ENCODE peak calls at places on chromosomes 1 and 21, in eight cellular contexts. One of them, this sample, is unnamed.
A peak's percentile ranks its signal among the peaks of the same experiment; 100 is the strongest.

GRCh38 chr1:248872752-248873408 is 14.0 kb upstream of the ZNF692 start:
- DNase-seq in transverse colon: peak; percentile 66
- DNase-seq in adipocyte: peak; percentile 76
- DNase-seq in effector memory CD4-positive, alpha-beta T cell: peak; percentile 38
- DNase-seq in Peyer's patch: peak; percentile 73
- DNase-seq in fibroblast of lung: peak; percentile 65
- DNase-seq in hepatocyte: peak; percentile 73
- DNase-seq in GM06990: peak; percentile 82
- DNase-seq in this sample: peak; percentile 77

GRCh38 chr1:214328770-214329455 is 48.0 kb downstream of the SMYD2 start:
- DNase-seq in transverse colon: peak; percentile 83
- DNase-seq in adipocyte: peak; percentile 90
- DNase-seq in effector memory CD4-positive, alpha-beta T cell: peak; percentile 61
- DNase-seq in Peyer's patch: peak; percentile 84
- DNase-seq in fibroblast of lung: peak; percentile 78
- DNase-seq in hepatocyte: peak; percentile 90
- DNase-seq in GM06990: peak; percentile 48
- DNase-seq in this sample: peak; percentile 73

GRCh38 chr1:51850420-51851297 is 27.9 kb downstream of the NRDC start:
- DNase-seq in transverse colon: no peak
- DNase-seq in adipocyte: no peak
- DNase-seq in effector memory CD4-positive, alpha-beta T cell: no peak
- DNase-seq in Peyer's patch: no peak
- DNase-seq in fibroblast of lung: no peak
- DNase-seq in hepatocyte: no peak
- DNase-seq in GM06990: no peak
- DNase-seq in this sample: no peak

GRCh38 chr1:161096015-161096414 is 2.1 kb upstream of the KLHDC9 start:
- DNase-seq in transverse colon: no peak
- DNase-seq in adipocyte: no peak
- DNase-seq in effector memory CD4-positive, alpha-beta T cell: no peak
- DNase-seq in Peyer's patch: no peak
- DNase-seq in fibroblast of lung: no peak
- DNase-seq in hepatocyte: no peak
- DNase-seq in GM06990: no peak
- DNase-seq in this sample: no peak

GRCh38 chr1:57024855-57025254 is 59.0 kb upstream of the C8B start:
- DNase-seq in transverse colon: no peak
- DNase-seq in adipocyte: no peak
- DNase-seq in effector memory CD4-positive, alpha-beta T cell: no peak
- DNase-seq in Peyer's patch: no peak
- DNase-seq in fibroblast of lung: no peak
- DNase-seq in hepatocyte: no peak
- DNase-seq in GM06990: no peak
- DNase-seq in this sample: no peak

GRCh38 chr1:15141933-15142647 is 11.5 kb upstream of the TMEM51 start:
- DNase-seq in transverse colon: no peak
- DNase-seq in adipocyte: no peak
- DNase-seq in effector memory CD4-positive, alpha-beta T cell: no peak
- DNase-seq in Peyer's patch: no peak
- DNase-seq in fibroblast of lung: peak; percentile 42
- DNase-seq in hepatocyte: no peak
- DNase-seq in GM06990: no peak
- DNase-seq in this sample: no peak

GRCh38 chr1:230822092-230822581 is 46.2 kb downstream of the C1orf198 start:
- DNase-seq in transverse colon: no peak
- DNase-seq in adipocyte: peak; percentile 85
- DNase-seq in effector memory CD4-positive, alpha-beta T cell: no peak
- DNase-seq in Peyer's patch: no peak
- DNase-seq in fibroblast of lung: peak; percentile 41
- DNase-seq in hepatocyte: no peak
- DNase-seq in GM06990: no peak
- DNase-seq in this sample: no peak

GRCh38 chr1:68453060-68453665 is 3.4 kb upstream of the RPE65 start:
- DNase-seq in transverse colon: no peak
- DNase-seq in adipocyte: peak; percentile 67
- DNase-seq in effector memory CD4-positive, alpha-beta T cell: no peak
- DNase-seq in Peyer's patch: no peak
- DNase-seq in fibroblast of lung: no peak
- DNase-seq in hepatocyte: no peak
- DNase-seq in GM06990: no peak
- DNase-seq in this sample: no peak

GRCh38 chr1:47998396-47998990 is 1.3 kb upstream of the TRABD2B start:
- DNase-seq in transverse colon: no peak
- DNase-seq in adipocyte: no peak
- DNase-seq in effector memory CD4-positive, alpha-beta T cell: no peak
- DNase-seq in Peyer's patch: no peak
- DNase-seq in fibroblast of lung: no peak
- DNase-seq in hepatocyte: no peak
- DNase-seq in GM06990: no peak
- DNase-seq in this sample: no peak

GRCh38 chr1:223161321-223161720 is 18.3 kb upstream of the TLR5 start:
- DNase-seq in transverse colon: no peak
- DNase-seq in adipocyte: no peak
- DNase-seq in effector memory CD4-positive, alpha-beta T cell: no peak
- DNase-seq in Peyer's patch: no peak
- DNase-seq in fibroblast of lung: no peak
- DNase-seq in hepatocyte: no peak
- DNase-seq in GM06990: no peak
- DNase-seq in this sample: no peak

GRCh38 chr1:201517631-201518030 is 10.7 kb upstream of the CSRP1 start:
- DNase-seq in transverse colon: peak; percentile 59
- DNase-seq in adipocyte: no peak
- DNase-seq in effector memory CD4-positive, alpha-beta T cell: no peak
- DNase-seq in Peyer's patch: no peak
- DNase-seq in fibroblast of lung: no peak
- DNase-seq in hepatocyte: no peak
- DNase-seq in GM06990: no peak
- DNase-seq in this sample: no peak

GRCh38 chr1:53957231-53957818 is 11.2 kb downstream of the LRRC42 start:
- DNase-seq in transverse colon: no peak
- DNase-seq in adipocyte: peak; percentile 55
- DNase-seq in effector memory CD4-positive, alpha-beta T cell: no peak
- DNase-seq in Peyer's patch: no peak
- DNase-seq in fibroblast of lung: no peak
- DNase-seq in hepatocyte: peak; percentile 74
- DNase-seq in GM06990: no peak
- DNase-seq in this sample: peak; percentile 46

GRCh38 chr1:43565600-43566360 is 35.1 kb downstream of the PTPRF start:
- DNase-seq in transverse colon: peak; percentile 41
- DNase-seq in adipocyte: peak; percentile 78
- DNase-seq in effector memory CD4-positive, alpha-beta T cell: no peak
- DNase-seq in Peyer's patch: peak; percentile 74
- DNase-seq in fibroblast of lung: peak; percentile 45
- DNase-seq in hepatocyte: peak; percentile 87
- DNase-seq in GM06990: no peak
- DNase-seq in this sample: no peak

GRCh38 chr21:45818904-45819285 is 162.7 kb upstream of the COL6A1 start:
- DNase-seq in transverse colon: no peak
- DNase-seq in adipocyte: peak; percentile 44
- DNase-seq in effector memory CD4-positive, alpha-beta T cell: no peak
- DNase-seq in Peyer's patch: no peak
- DNase-seq in fibroblast of lung: peak; percentile 91
- DNase-seq in hepatocyte: peak; percentile 69
- DNase-seq in GM06990: peak; percentile 49
- DNase-seq in this sample: peak; percentile 86

GRCh38 chr1:24351247-24351646 is 32.1 kb downstream of the GRHL3 start:
- DNase-seq in transverse colon: no peak
- DNase-seq in adipocyte: no peak
- DNase-seq in effector memory CD4-positive, alpha-beta T cell: no peak
- DNase-seq in Peyer's patch: no peak
- DNase-seq in fibroblast of lung: no peak
- DNase-seq in hepatocyte: no peak
- DNase-seq in GM06990: peak; percentile 43
- DNase-seq in this sample: no peak

GRCh38 chr21:25307489-25307888 is 299.8 kb downstream of the MRPL39 start:
- DNase-seq in transverse colon: no peak
- DNase-seq in adipocyte: peak; percentile 46
- DNase-seq in effector memory CD4-positive, alpha-beta T cell: no peak
- DNase-seq in Peyer's patch: no peak
- DNase-seq in fibroblast of lung: peak; percentile 41
- DNase-seq in hepatocyte: no peak
- DNase-seq in GM06990: no peak
- DNase-seq in this sample: peak; percentile 12

GRCh38 chr1:155125946-155126493 is 1.7 kb upstream of the EFNA1 start:
- DNase-seq in transverse colon: peak; percentile 94
- DNase-seq in adipocyte: peak; percentile 28
- DNase-seq in effector memory CD4-positive, alpha-beta T cell: no peak
- DNase-seq in Peyer's patch: peak; percentile 97
- DNase-seq in fibroblast of lung: peak; percentile 35
- DNase-seq in hepatocyte: peak; percentile 84
- DNase-seq in GM06990: no peak
- DNase-seq in this sample: no peak

GRCh38 chr1:235579891-235580290 is 69.7 kb downstream of the GNG4 start:
- DNase-seq in transverse colon: no peak
- DNase-seq in adipocyte: no peak
- DNase-seq in effector memory CD4-positive, alpha-beta T cell: no peak
- DNase-seq in Peyer's patch: no peak
- DNase-seq in fibroblast of lung: no peak
- DNase-seq in hepatocyte: no peak
- DNase-seq in GM06990: no peak
- DNase-seq in this sample: no peak

GRCh38 chr1:231626951-231627614 is 493 bp downstream of the DISC1 start:
- DNase-seq in transverse colon: peak; percentile 71
- DNase-seq in adipocyte: peak; percentile 62
- DNase-seq in effector memory CD4-positive, alpha-beta T cell: peak; percentile 34
- DNase-seq in Peyer's patch: peak; percentile 55
- DNase-seq in fibroblast of lung: peak; percentile 37
- DNase-seq in hepatocyte: peak; percentile 69
- DNase-seq in GM06990: no peak
- DNase-seq in this sample: peak; percentile 49

GRCh38 chr1:198197285-198197684 is 40.5 kb downstream of the NEK7 start:
- DNase-seq in transverse colon: no peak
- DNase-seq in adipocyte: no peak
- DNase-seq in effector memory CD4-positive, alpha-beta T cell: no peak
- DNase-seq in Peyer's patch: no peak
- DNase-seq in fibroblast of lung: no peak
- DNase-seq in hepatocyte: no peak
- DNase-seq in GM06990: no peak
- DNase-seq in this sample: no peak

GRCh38 chr1:192639607-192640368 is 3.8 kb downstream of the RGS13 start:
- DNase-seq in transverse colon: no peak
- DNase-seq in adipocyte: peak; percentile 66
- DNase-seq in effector memory CD4-positive, alpha-beta T cell: no peak
- DNase-seq in Peyer's patch: no peak
- DNase-seq in fibroblast of lung: no peak
- DNase-seq in hepatocyte: peak; percentile 41
- DNase-seq in GM06990: peak; percentile 50
- DNase-seq in this sample: no peak

GRCh38 chr1:218347316-218347712 is 2.2 kb downstream of the TGFB2 start:
- DNase-seq in transverse colon: no peak
- DNase-seq in adipocyte: peak; percentile 70
- DNase-seq in effector memory CD4-positive, alpha-beta T cell: no peak
- DNase-seq in Peyer's patch: no peak
- DNase-seq in fibroblast of lung: no peak
- DNase-seq in hepatocyte: peak; percentile 34
- DNase-seq in GM06990: no peak
- DNase-seq in this sample: no peak
- H3K4me3 ChIP-seq in transverse colon: peak overlapping the region; percentile 63
- H3K4me3 ChIP-seq in adipocyte: peak overlapping the region; percentile 89
- H3K4me3 ChIP-seq in effector memory CD4-positive, alpha-beta T cell: peak overlapping the region; percentile 73
- H3K4me3 ChIP-seq in Peyer's patch: peak overlapping the region; percentile 40
- H3K4me3 ChIP-seq in fibroblast of lung: peak overlapping the region; percentile 82
- H3K4me3 ChIP-seq in hepatocyte: peak overlapping the region; percentile 73
- H3K4me3 ChIP-seq in GM06990: peak overlapping the region; percentile 72
- H3K4me3 ChIP-seq in this sample: peak overlapping the region; percentile 49

DNA sequence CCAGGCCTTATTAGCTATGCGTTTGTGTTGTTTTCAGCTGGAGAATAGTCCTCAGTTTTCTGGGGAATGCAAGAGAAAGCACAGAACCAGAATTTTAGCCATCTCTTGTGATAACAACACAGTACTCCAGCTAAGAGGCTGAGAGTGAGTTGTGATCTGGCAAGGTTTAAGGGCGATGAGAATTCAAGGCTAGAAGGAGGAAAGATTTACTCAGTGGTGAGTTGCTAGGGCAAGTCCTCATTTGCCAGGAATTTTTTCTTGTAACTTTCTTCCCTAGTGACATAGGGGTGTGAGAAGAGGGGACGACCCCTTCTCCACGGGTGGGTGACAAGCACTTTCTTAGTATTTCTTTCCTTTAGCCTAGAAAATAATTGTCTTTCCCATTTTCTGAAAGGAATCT is 53.2 kb downstream of the HHAT start:
- DNase-seq in transverse colon: no peak
- DNase-seq in adipocyte: no peak
- DNase-seq in effector memory CD4-positive, alpha-beta T cell: no peak
- DNase-seq in Peyer's patch: no peak
- DNase-seq in fibroblast of lung: no peak
- DNase-seq in hepatocyte: no peak
- DNase-seq in GM06990: no peak
- DNase-seq in this sample: no peak
- H3K27me3 ChIP-seq in transverse colon: no peaks in the 10 kb centered on the region
- H3K27me3 ChIP-seq in adipocyte: no peaks in the 10 kb centered on the region
- H3K27me3 ChIP-seq in effector memory CD4-positive, alpha-beta T cell: no peaks in the 10 kb centered on the region
- H3K27me3 ChIP-seq in Peyer's patch: no peaks in the 10 kb centered on the region
- H3K27me3 ChIP-seq in fibroblast of lung: no peaks in the 10 kb centered on the region
- H3K27me3 ChIP-seq in hepatocyte: no peaks in the 10 kb centered on the region
- H3K27me3 ChIP-seq in GM06990: no peaks in the 10 kb centered on the region
- H3K27me3 ChIP-seq in this sample: no peaks in the 10 kb centered on the region

DNA sequence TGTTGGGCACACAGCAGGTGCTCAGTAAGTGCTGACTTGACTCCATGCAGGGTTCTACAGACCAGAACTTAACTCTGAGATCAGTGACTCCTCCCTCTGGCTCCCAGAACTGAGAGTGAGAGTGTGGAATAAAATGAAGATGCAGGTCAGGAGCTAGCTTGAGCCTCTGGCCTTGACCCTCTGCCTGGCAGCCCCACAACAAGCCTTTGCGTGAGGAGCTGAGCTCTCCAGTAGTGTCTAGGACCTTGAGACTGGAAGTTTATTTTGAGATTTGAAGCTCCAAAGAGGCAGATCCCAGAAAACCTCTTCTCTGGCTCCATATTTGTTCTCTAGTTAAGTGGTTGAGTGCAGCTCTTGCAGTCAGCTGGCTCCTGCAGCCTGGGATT is 3.4 kb upstream of the WNT2B start:
- DNase-seq in transverse colon: no peak
- DNase-seq in adipocyte: no peak
- DNase-seq in effector memory CD4-positive, alpha-beta T cell: no peak
- DNase-seq in Peyer's patch: no peak
- DNase-seq in fibroblast of lung: no peak
- DNase-seq in hepatocyte: no peak
- DNase-seq in GM06990: no peak
- DNase-seq in this sample: no peak
- H3K4me3 ChIP-seq in transverse colon: no peak overlapping the region
- H3K4me3 ChIP-seq in adipocyte: no peak overlapping the region
- H3K4me3 ChIP-seq in effector memory CD4-positive, alpha-beta T cell: no peak overlapping the region
- H3K4me3 ChIP-seq in Peyer's patch: no peak overlapping the region
- H3K4me3 ChIP-seq in fibroblast of lung: no peak overlapping the region
- H3K4me3 ChIP-seq in hepatocyte: no peak overlapping the region
- H3K4me3 ChIP-seq in GM06990: no peak overlapping the region
- H3K4me3 ChIP-seq in this sample: no peak overlapping the region

DNA sequence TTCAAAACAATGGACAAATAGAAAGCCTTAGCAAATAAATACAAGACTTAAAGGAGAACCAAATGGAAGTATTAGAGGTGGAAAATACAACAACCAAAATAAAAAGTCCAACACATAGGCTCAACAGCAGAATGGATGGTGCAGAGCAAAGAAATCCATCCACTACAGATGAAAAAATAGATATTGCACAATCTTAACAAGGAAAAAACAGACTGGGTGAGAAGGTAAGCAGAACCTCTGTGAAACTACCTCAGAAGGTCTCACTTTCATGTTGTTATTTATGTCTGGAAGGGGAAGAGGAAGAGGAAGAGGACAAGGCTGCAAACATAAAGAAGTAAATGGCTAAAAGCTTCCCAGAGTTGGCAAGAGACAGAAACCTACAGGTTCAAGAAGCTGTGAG is 158.7 kb upstream of the NBPF11 start:
- DNase-seq in transverse colon: no peak
- DNase-seq in adipocyte: no peak
- DNase-seq in effector memory CD4-positive, alpha-beta T cell: no peak
- DNase-seq in Peyer's patch: no peak
- DNase-seq in fibroblast of lung: no peak
- DNase-seq in hepatocyte: no peak
- DNase-seq in GM06990: no peak
- DNase-seq in this sample: no peak
- H3K27me3 ChIP-seq in transverse colon: peaks cover 73% of the 10 kb centered on the region
- H3K27me3 ChIP-seq in adipocyte: peaks cover 44% of the 10 kb centered on the region
- H3K27me3 ChIP-seq in effector memory CD4-positive, alpha-beta T cell: peaks cover 26% of the 10 kb centered on the region
- H3K27me3 ChIP-seq in Peyer's patch: no peaks in the 10 kb centered on the region
- H3K27me3 ChIP-seq in fibroblast of lung: peaks cover 34% of the 10 kb centered on the region
- H3K27me3 ChIP-seq in hepatocyte: no peaks in the 10 kb centered on the region
- H3K27me3 ChIP-seq in GM06990: peaks cover 2% of the 10 kb centered on the region
- H3K27me3 ChIP-seq in this sample: no peaks in the 10 kb centered on the region